ENCODE peak calls at places on chromosomes 2 and 18, in five cellular contexts. Y, K, J, S and B are unnamed samples.
A peak's percentile ranks its signal among the peaks of the same experiment; 100 is the strongest.

GRCh38 chr2:67145851-67146250 is 251.3 kb upstream of the ETAA1 start:
- DNase-seq in J (no peak), K (no peak), Y (no peak), S (no peak), B (no peak)

GRCh38 chr2:120230515-120231471 is 7.6 kb upstream of the TMEM185B start:
- DNase-seq in J (no peak), Y (no peak), S (no peak), K (no peak), B (no peak)

GRCh38 chr18:26071725-26072124 is 18.7 kb downstream of the SS18 start:
- DNase-seq in J (no peak), Y (no peak), K (no peak), S (no peak), B (no peak)

GRCh38 chr2:192195548-192196418 is 1.1 kb upstream of the TMEFF2 start:
- DNase-seq in Y (no peak), J (no peak), S (no peak), K (peak; percentile 18), B (no peak)

GRCh38 chr2:231597014-231597611 is 4.4 kb downstream of the TEX44 start:
- DNase-seq in Y (no peak), K (no peak), J (no peak), S (no peak), B (no peak)

GRCh38 chr2:15729001-15729400 is 137.3 kb downstream of the DDX1 start:
- DNase-seq in K (no peak), S (no peak), Y (no peak), J (no peak), B (no peak)

GRCh38 chr18:68940754-68941153 is 142.9 kb downstream of the CCDC102B start:
- DNase-seq in K (no peak), S (no peak), J (no peak), Y (no peak), B (no peak)

GRCh38 chr2:99818842-99819241 is 323.5 kb downstream of the AFF3 start:
- DNase-seq in K (no peak), S (no peak), J (no peak), Y (no peak), B (peak; percentile 12)

GRCh38 chr2:157264099-157264498 is 6.6 kb downstream of the GALNT5 start:
- DNase-seq in Y (no peak), K (no peak), J (no peak), S (no peak), B (no peak)

GRCh38 chr2:31707992-31708391 is 127.3 kb upstream of the SRD5A2 start:
- DNase-seq in S (no peak), Y (no peak), K (no peak), J (no peak), B (no peak)

GRCh38 chr18:46736136-46736535 is 20.7 kb downstream of the ST8SIA5 start:
- DNase-seq in J (no peak), K (no peak), Y (no peak), S (no peak), B (no peak)

GRCh38 chr2:234343297-234343696 is 153.6 kb downstream of the ARL4C start:
- DNase-seq in Y (no peak), S (no peak), J (no peak), K (no peak), B (no peak)

GRCh38 chr2:113282747-113283533 is 4.2 kb upstream of the PAX8 start:
- DNase-seq in J (no peak), Y (no peak), S (no peak), K (peak; percentile 95), B (peak; percentile 61)

GRCh38 chr2:10257500-10258147 is 45.1 kb upstream of the HPCAL1 start:
- DNase-seq in J (no peak), Y (no peak), S (no peak), K (no peak), B (no peak)

GRCh38 chr2:239579081-239579480 is 178.3 kb upstream of the HDAC4 start:
- DNase-seq in Y (no peak), J (no peak), K (no peak), S (no peak), B (no peak)